ENCODE peak calls at places on chromosomes 4 and X, in seven cellular contexts. One of them, this sample, is unnamed.

GRCh38 chrX:34365482-34365881 is 233.4 kb upstream of the FAM47A start:
- DNase-seq in EL: peak; percentile 11
- DNase-seq in epithelial cell of esophagus: peak; percentile 41
- DNase-seq in GM12891: no peak
- DNase-seq in OCI-M1: peak; percentile 55
- DNase-seq in ACHN: peak; percentile 7
- DNase-seq in stimulated activated CD8-positive, alpha-beta memory T cell treated with anti-CD3 and anti-CD28 coated beads, Interleukin-4, amount 100 ng/mL, for 48 hours: no peak
- DNase-seq in this sample: peak; percentile 31

GRCh38 chr4:38177792-38178665 is 217.8 kb downstream of the PTTG2 start:
- DNase-seq in EL: no peak
- DNase-seq in epithelial cell of esophagus: peak; percentile 45
- DNase-seq in GM12891: no peak
- DNase-seq in OCI-M1: peak; percentile 75
- DNase-seq in ACHN: no peak
- DNase-seq in stimulated activated CD8-positive, alpha-beta memory T cell treated with anti-CD3 and anti-CD28 coated beads, Interleukin-4, amount 100 ng/mL, for 48 hours: peak; percentile 62
- DNase-seq in this sample: no peak

GRCh38 chr4:84530871-84531270 is 31.8 kb upstream of the NKX6-1 start:
- DNase-seq in EL: peak; percentile 40
- DNase-seq in epithelial cell of esophagus: peak; percentile 41
- DNase-seq in GM12891: no peak
- DNase-seq in OCI-M1: peak; percentile 60
- DNase-seq in ACHN: no peak
- DNase-seq in stimulated activated CD8-positive, alpha-beta memory T cell treated with anti-CD3 and anti-CD28 coated beads, Interleukin-4, amount 100 ng/mL, for 48 hours: no peak
- DNase-seq in this sample: peak; percentile 53

GRCh38 chr4:140743194-140743931 is 12.8 kb downstream of the TBC1D9 start:
- DNase-seq in EL: peak; percentile 40
- DNase-seq in epithelial cell of esophagus: peak; percentile 59
- DNase-seq in GM12891: no peak
- DNase-seq in OCI-M1: peak; percentile 60
- DNase-seq in ACHN: peak; percentile 40
- DNase-seq in stimulated activated CD8-positive, alpha-beta memory T cell treated with anti-CD3 and anti-CD28 coated beads, Interleukin-4, amount 100 ng/mL, for 48 hours: no peak
- DNase-seq in this sample: no peak

GRCh38 chrX:70762285-70762684 is 146.2 kb downstream of the TEX11 start:
- DNase-seq in EL: no peak
- DNase-seq in epithelial cell of esophagus: peak; percentile 5
- DNase-seq in GM12891: no peak
- DNase-seq in OCI-M1: peak; percentile 7
- DNase-seq in ACHN: no peak
- DNase-seq in stimulated activated CD8-positive, alpha-beta memory T cell treated with anti-CD3 and anti-CD28 coated beads, Interleukin-4, amount 100 ng/mL, for 48 hours: no peak
- DNase-seq in this sample: no peak

GRCh38 chr4:47839259-47839658 is 1.4 kb upstream of the CORIN start:
- DNase-seq in EL: peak; percentile 55
- DNase-seq in epithelial cell of esophagus: peak; percentile 34
- DNase-seq in GM12891: peak; percentile 23
- DNase-seq in OCI-M1: peak; percentile 72
- DNase-seq in ACHN: peak; percentile 21
- DNase-seq in stimulated activated CD8-positive, alpha-beta memory T cell treated with anti-CD3 and anti-CD28 coated beads, Interleukin-4, amount 100 ng/mL, for 48 hours: peak; percentile 72
- DNase-seq in this sample: no peak

GRCh38 chr4:90318208-90318607 is 191.0 kb downstream of the CCSER1 start:
- DNase-seq in EL: peak; percentile 32
- DNase-seq in epithelial cell of esophagus: peak; percentile 70
- DNase-seq in GM12891: no peak
- DNase-seq in OCI-M1: peak; percentile 35
- DNase-seq in ACHN: no peak
- DNase-seq in stimulated activated CD8-positive, alpha-beta memory T cell treated with anti-CD3 and anti-CD28 coated beads, Interleukin-4, amount 100 ng/mL, for 48 hours: no peak
- DNase-seq in this sample: no peak

GRCh38 chr4:127732623-127733199 is 2.5 kb downstream of the SLC25A31 start:
- DNase-seq in EL: peak; percentile 51
- DNase-seq in epithelial cell of esophagus: peak; percentile 61
- DNase-seq in GM12891: peak; percentile 25
- DNase-seq in OCI-M1: peak; percentile 79
- DNase-seq in ACHN: peak; percentile 48
- DNase-seq in stimulated activated CD8-positive, alpha-beta memory T cell treated with anti-CD3 and anti-CD28 coated beads, Interleukin-4, amount 100 ng/mL, for 48 hours: no peak
- DNase-seq in this sample: peak; percentile 10

GRCh38 chr4:61312526-61312925 is 112.4 kb downstream of the ADGRL3 start:
- DNase-seq in EL: no peak
- DNase-seq in epithelial cell of esophagus: peak; percentile 38
- DNase-seq in GM12891: no peak
- DNase-seq in OCI-M1: no peak
- DNase-seq in ACHN: no peak
- DNase-seq in stimulated activated CD8-positive, alpha-beta memory T cell treated with anti-CD3 and anti-CD28 coated beads, Interleukin-4, amount 100 ng/mL, for 48 hours: no peak
- DNase-seq in this sample: no peak

GRCh38 chrX:132940727-132941162 is 17.7 kb downstream of the HS6ST2 start:
- DNase-seq in EL: no peak
- DNase-seq in epithelial cell of esophagus: peak; percentile 73
- DNase-seq in GM12891: no peak
- DNase-seq in OCI-M1: peak; percentile 2
- DNase-seq in ACHN: no peak
- DNase-seq in stimulated activated CD8-positive, alpha-beta memory T cell treated with anti-CD3 and anti-CD28 coated beads, Interleukin-4, amount 100 ng/mL, for 48 hours: no peak
- DNase-seq in this sample: no peak

GRCh38 chrX:105267167-105267566 is 46.7 kb upstream of the TEX13A start:
- DNase-seq in EL: no peak
- DNase-seq in epithelial cell of esophagus: no peak
- DNase-seq in GM12891: no peak
- DNase-seq in OCI-M1: no peak
- DNase-seq in ACHN: no peak
- DNase-seq in stimulated activated CD8-positive, alpha-beta memory T cell treated with anti-CD3 and anti-CD28 coated beads, Interleukin-4, amount 100 ng/mL, for 48 hours: no peak
- DNase-seq in this sample: no peak

GRCh38 chr4:26787461-26788340 is 72.9 kb upstream of the STIM2 start:
- DNase-seq in EL: peak; percentile 55
- DNase-seq in epithelial cell of esophagus: peak; percentile 92
- DNase-seq in GM12891: no peak
- DNase-seq in OCI-M1: peak; percentile 64
- DNase-seq in ACHN: peak; percentile 40
- DNase-seq in stimulated activated CD8-positive, alpha-beta memory T cell treated with anti-CD3 and anti-CD28 coated beads, Interleukin-4, amount 100 ng/mL, for 48 hours: peak; percentile 69
- DNase-seq in this sample: peak; percentile 25

GRCh38 chrX:1487401-1487800 is 34.7 kb upstream of the ASMTL start:
- DNase-seq in EL: no peak
- DNase-seq in epithelial cell of esophagus: no peak
- DNase-seq in GM12891: no peak
- DNase-seq in OCI-M1: no peak
- DNase-seq in ACHN: no peak
- DNase-seq in stimulated activated CD8-positive, alpha-beta memory T cell treated with anti-CD3 and anti-CD28 coated beads, Interleukin-4, amount 100 ng/mL, for 48 hours: peak; percentile 17
- DNase-seq in this sample: no peak

GRCh38 chrX:41027388-41027787 is 57.9 kb upstream of the USP9X start:
- DNase-seq in EL: peak; percentile 80
- DNase-seq in epithelial cell of esophagus: peak; percentile 53
- DNase-seq in GM12891: no peak
- DNase-seq in OCI-M1: no peak
- DNase-seq in ACHN: no peak
- DNase-seq in stimulated activated CD8-positive, alpha-beta memory T cell treated with anti-CD3 and anti-CD28 coated beads, Interleukin-4, amount 100 ng/mL, for 48 hours: no peak
- DNase-seq in this sample: no peak

GRCh38 chr4:5878359-5878758 is 14.5 kb downstream of the CRMP1 start:
- DNase-seq in EL: no peak
- DNase-seq in epithelial cell of esophagus: no peak
- DNase-seq in GM12891: no peak
- DNase-seq in OCI-M1: no peak
- DNase-seq in ACHN: no peak
- DNase-seq in stimulated activated CD8-positive, alpha-beta memory T cell treated with anti-CD3 and anti-CD28 coated beads, Interleukin-4, amount 100 ng/mL, for 48 hours: no peak
- DNase-seq in this sample: no peak

GRCh38 chr4:3302164-3302785 is 9.5 kb downstream of the RGS12 start:
- DNase-seq in EL: no peak
- DNase-seq in epithelial cell of esophagus: no peak
- DNase-seq in GM12891: peak; percentile 53
- DNase-seq in OCI-M1: peak; percentile 7
- DNase-seq in ACHN: no peak
- DNase-seq in stimulated activated CD8-positive, alpha-beta memory T cell treated with anti-CD3 and anti-CD28 coated beads, Interleukin-4, amount 100 ng/mL, for 48 hours: peak; percentile 85
- DNase-seq in this sample: no peak